ENCODE peak calls at places on chromosome 4, in seven cellular contexts. One of them, this sample, is unnamed.

GRCh38 chr4:8103991-8104390 is 54.6 kb downstream of the ABLIM2 start:
- DNase-seq in astrocyte of the spinal cord: no peak
- DNase-seq in Jurkat, Clone E6-1: no peak
- DNase-seq in neuronal stem cell: no peak
- DNase-seq in lung: no peak
- DNase-seq in CD8-positive, alpha-beta memory T cell: no peak
- DNase-seq in ovary: no peak
- DNase-seq in this sample: no peak

GRCh38 chr4:139934786-139935330 is 219.1 kb downstream of the MAML3 start:
- DNase-seq in Jurkat, Clone E6-1: no peak
- DNase-seq in CD8-positive, alpha-beta memory T cell: no peak
- DNase-seq in lung: no peak
- DNase-seq in ovary: no peak
- DNase-seq in neuronal stem cell: no peak
- DNase-seq in astrocyte of the spinal cord: no peak
- DNase-seq in this sample: no peak

GRCh38 chr4:26030780-26031179 is 116.8 kb downstream of the SMIM20 start:
- DNase-seq in Jurkat, Clone E6-1: no peak
- DNase-seq in lung: no peak
- DNase-seq in astrocyte of the spinal cord: no peak
- DNase-seq in CD8-positive, alpha-beta memory T cell: no peak
- DNase-seq in ovary: no peak
- DNase-seq in neuronal stem cell: no peak
- DNase-seq in this sample: no peak

GRCh38 chr4:106186201-106186600 is 129.8 kb downstream of the TBCK start:
- DNase-seq in ovary: no peak
- DNase-seq in Jurkat, Clone E6-1: no peak
- DNase-seq in astrocyte of the spinal cord: no peak
- DNase-seq in lung: no peak
- DNase-seq in CD8-positive, alpha-beta memory T cell: no peak
- DNase-seq in neuronal stem cell: no peak
- DNase-seq in this sample: no peak

GRCh38 chr4:168408620-168409019 is 71.7 kb downstream of the DDX60L start:
- DNase-seq in CD8-positive, alpha-beta memory T cell: no peak
- DNase-seq in lung: no peak
- DNase-seq in astrocyte of the spinal cord: peak; percentile 96
- DNase-seq in ovary: peak; percentile 61
- DNase-seq in neuronal stem cell: no peak
- DNase-seq in Jurkat, Clone E6-1: no peak
- DNase-seq in this sample: no peak

GRCh38 chr4:165208322-165208652 is 926 bp downstream of the KLHL2 start:
- DNase-seq in astrocyte of the spinal cord: no peak
- DNase-seq in neuronal stem cell: no peak
- DNase-seq in Jurkat, Clone E6-1: no peak
- DNase-seq in CD8-positive, alpha-beta memory T cell: no peak
- DNase-seq in ovary: no peak
- DNase-seq in lung: no peak
- DNase-seq in this sample: no peak

GRCh38 chr4:7653510-7654414 is 219.0 kb upstream of the PSAPL1 start:
- DNase-seq in astrocyte of the spinal cord: no peak
- DNase-seq in neuronal stem cell: no peak
- DNase-seq in Jurkat, Clone E6-1: no peak
- DNase-seq in lung: no peak
- DNase-seq in ovary: peak; percentile 56
- DNase-seq in CD8-positive, alpha-beta memory T cell: no peak
- DNase-seq in this sample: no peak

GRCh38 chr4:76696109-76696508 is 201.8 kb downstream of the SOWAHB start:
- DNase-seq in lung: no peak
- DNase-seq in Jurkat, Clone E6-1: no peak
- DNase-seq in ovary: no peak
- DNase-seq in astrocyte of the spinal cord: peak; percentile 35
- DNase-seq in CD8-positive, alpha-beta memory T cell: no peak
- DNase-seq in neuronal stem cell: peak; percentile 96
- DNase-seq in this sample: no peak

GRCh38 chr4:15469402-15470148 is at the start of gene CC2D2A:
- DNase-seq in Jurkat, Clone E6-1: no peak
- DNase-seq in lung: no peak
- DNase-seq in ovary: no peak
- DNase-seq in astrocyte of the spinal cord: peak; percentile 78
- DNase-seq in neuronal stem cell: peak; percentile 29
- DNase-seq in CD8-positive, alpha-beta memory T cell: no peak
- DNase-seq in this sample: no peak

GRCh38 chr4:138111462-138112000 is 130.6 kb downstream of the SLC7A11 start:
- DNase-seq in astrocyte of the spinal cord: peak; percentile 37
- DNase-seq in neuronal stem cell: no peak
- DNase-seq in Jurkat, Clone E6-1: no peak
- DNase-seq in lung: no peak
- DNase-seq in ovary: no peak
- DNase-seq in CD8-positive, alpha-beta memory T cell: no peak
- DNase-seq in this sample: no peak

GRCh38 chr4:160825644-160826338 is 1338.0 kb downstream of the FSTL5 start:
- DNase-seq in Jurkat, Clone E6-1: no peak
- DNase-seq in ovary: no peak
- DNase-seq in CD8-positive, alpha-beta memory T cell: no peak
- DNase-seq in neuronal stem cell: no peak
- DNase-seq in lung: no peak
- DNase-seq in astrocyte of the spinal cord: no peak
- DNase-seq in this sample: no peak

GRCh38 chr4:14916554-14917304 is 85.6 kb upstream of the CPEB2 start:
- DNase-seq in Jurkat, Clone E6-1: no peak
- DNase-seq in astrocyte of the spinal cord: no peak
- DNase-seq in lung: no peak
- DNase-seq in ovary: no peak
- DNase-seq in neuronal stem cell: no peak
- DNase-seq in CD8-positive, alpha-beta memory T cell: no peak
- DNase-seq in this sample: no peak

GRCh38 chr4:43763029-43763610 is 685.5 kb downstream of the KCTD8 start:
- DNase-seq in astrocyte of the spinal cord: no peak
- DNase-seq in ovary: no peak
- DNase-seq in Jurkat, Clone E6-1: no peak
- DNase-seq in CD8-positive, alpha-beta memory T cell: no peak
- DNase-seq in neuronal stem cell: no peak
- DNase-seq in lung: no peak
- DNase-seq in this sample: no peak

GRCh38 chr4:170374770-170375169 is 285.0 kb upstream of the AADAT start:
- DNase-seq in CD8-positive, alpha-beta memory T cell: no peak
- DNase-seq in astrocyte of the spinal cord: no peak
- DNase-seq in neuronal stem cell: no peak
- DNase-seq in lung: no peak
- DNase-seq in ovary: no peak
- DNase-seq in Jurkat, Clone E6-1: peak; percentile 60
- DNase-seq in this sample: no peak

GRCh38 chr4:35975617-35976355 is 268.5 kb downstream of the ARAP2 start:
- DNase-seq in neuronal stem cell: no peak
- DNase-seq in ovary: no peak
- DNase-seq in Jurkat, Clone E6-1: no peak
- DNase-seq in lung: no peak
- DNase-seq in astrocyte of the spinal cord: no peak
- DNase-seq in CD8-positive, alpha-beta memory T cell: no peak
- DNase-seq in this sample: no peak

GRCh38 chr4:24742773-24743676 is 52.3 kb upstream of the SOD3 start:
- DNase-seq in neuronal stem cell: no peak
- DNase-seq in ovary: no peak
- DNase-seq in lung: no peak
- DNase-seq in CD8-positive, alpha-beta memory T cell: no peak
- DNase-seq in astrocyte of the spinal cord: no peak
- DNase-seq in Jurkat, Clone E6-1: no peak
- DNase-seq in this sample: no peak

GRCh38 chr4:65046496-65047101 is 623.7 kb downstream of the EPHA5 start:
- DNase-seq in Jurkat, Clone E6-1: peak; percentile 5
- DNase-seq in ovary: peak; percentile 12
- DNase-seq in lung: no peak
- DNase-seq in astrocyte of the spinal cord: peak; percentile 75
- DNase-seq in neuronal stem cell: no peak
- DNase-seq in CD8-positive, alpha-beta memory T cell: no peak
- DNase-seq in this sample: no peak

GRCh38 chr4:133464311-133464710 is 315.2 kb downstream of the PCDH10 start:
- DNase-seq in ovary: no peak
- DNase-seq in lung: no peak
- DNase-seq in astrocyte of the spinal cord: no peak
- DNase-seq in CD8-positive, alpha-beta memory T cell: no peak
- DNase-seq in Jurkat, Clone E6-1: no peak
- DNase-seq in neuronal stem cell: no peak
- DNase-seq in this sample: no peak

GRCh38 chr4:92210906-92211305 is 92.9 kb upstream of the GRID2 start:
- DNase-seq in ovary: no peak
- DNase-seq in lung: no peak
- DNase-seq in Jurkat, Clone E6-1: no peak
- DNase-seq in neuronal stem cell: no peak
- DNase-seq in astrocyte of the spinal cord: no peak
- DNase-seq in CD8-positive, alpha-beta memory T cell: no peak
- DNase-seq in this sample: no peak

GRCh38 chr4:30553721-30554120 is 166.4 kb upstream of the PCDH7 start:
- DNase-seq in ovary: no peak
- DNase-seq in Jurkat, Clone E6-1: no peak
- DNase-seq in lung: no peak
- DNase-seq in astrocyte of the spinal cord: no peak
- DNase-seq in neuronal stem cell: no peak
- DNase-seq in CD8-positive, alpha-beta memory T cell: no peak
- DNase-seq in this sample: no peak

GRCh38 chr4:118396881-118397666 is 44.3 kb upstream of the PRSS12 start:
- DNase-seq in ovary: no peak
- DNase-seq in lung: no peak
- DNase-seq in CD8-positive, alpha-beta memory T cell: no peak
- DNase-seq in astrocyte of the spinal cord: no peak
- DNase-seq in neuronal stem cell: no peak
- DNase-seq in Jurkat, Clone E6-1: no peak
- DNase-seq in this sample: no peak

GRCh38 chr4:71188197-71188625 is 150.6 kb upstream of the SLC4A4 start:
- DNase-seq in CD8-positive, alpha-beta memory T cell: no peak
- DNase-seq in lung: no peak
- DNase-seq in ovary: no peak
- DNase-seq in Jurkat, Clone E6-1: no peak
- DNase-seq in neuronal stem cell: peak; percentile 8
- DNase-seq in astrocyte of the spinal cord: peak; percentile 38
- DNase-seq in this sample: no peak

GRCh38 chr4:78747328-78747946 is 28.7 kb upstream of the BMP2K start:
- DNase-seq in astrocyte of the spinal cord: no peak
- DNase-seq in neuronal stem cell: no peak
- DNase-seq in CD8-positive, alpha-beta memory T cell: no peak
- DNase-seq in ovary: no peak
- DNase-seq in lung: no peak
- DNase-seq in Jurkat, Clone E6-1: no peak
- DNase-seq in this sample: no peak

DNA sequence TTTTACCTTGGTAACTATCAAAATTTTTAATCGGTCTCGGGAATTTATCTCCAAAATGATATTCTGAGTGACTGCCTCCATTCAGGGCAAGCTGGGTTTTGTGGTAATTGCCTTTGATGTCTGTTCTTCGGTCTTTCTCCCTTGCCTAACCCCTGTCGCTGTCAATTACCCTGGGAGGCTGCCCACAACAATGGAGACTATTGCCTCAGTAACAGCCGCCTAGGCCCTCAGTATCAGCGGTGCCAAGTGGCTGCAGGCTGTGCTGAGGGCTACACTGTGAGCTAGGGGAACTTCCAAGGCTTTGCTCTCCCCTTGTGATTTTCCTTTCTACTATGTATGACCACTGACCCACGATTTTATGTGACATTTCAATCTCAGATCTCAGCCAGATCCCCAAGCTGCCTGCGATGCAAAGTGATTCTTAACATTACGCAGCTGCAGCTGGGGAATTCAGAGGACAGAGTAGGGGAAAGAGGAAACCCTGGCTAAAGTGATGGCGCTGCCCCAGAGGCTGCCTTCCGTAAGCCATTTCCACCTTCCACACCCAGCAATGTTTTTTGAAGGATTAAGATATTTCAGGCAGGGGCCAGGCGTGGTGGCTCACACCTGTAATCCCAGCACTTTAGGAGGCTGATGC is 36.2 kb upstream of the REST start:
- DNase-seq in lung: no peak
- DNase-seq in ovary: no peak
- DNase-seq in neuronal stem cell: peak; percentile 47
- DNase-seq in Jurkat, Clone E6-1: peak; percentile 59
- DNase-seq in CD8-positive, alpha-beta memory T cell: no peak
- DNase-seq in astrocyte of the spinal cord: peak; percentile 7
- DNase-seq in this sample: no peak
- H3K4me3 ChIP-seq in lung: no peak overlapping the region
- H3K4me3 ChIP-seq in ovary: no peak overlapping the region
- H3K4me3 ChIP-seq in neuronal stem cell: no peak overlapping the region
- H3K4me3 ChIP-seq in Jurkat, Clone E6-1: peak overlapping the region; percentile 5
- H3K4me3 ChIP-seq in CD8-positive, alpha-beta memory T cell: no peak overlapping the region
- H3K4me3 ChIP-seq in astrocyte of the spinal cord: no peak overlapping the region
- H3K4me3 ChIP-seq in this sample: no peak overlapping the region

GRCh38 chr4:173609158-173609557 is 79.1 kb upstream of the HAND2 start:
- DNase-seq in CD8-positive, alpha-beta memory T cell: no peak
- DNase-seq in ovary: no peak
- DNase-seq in lung: no peak
- DNase-seq in neuronal stem cell: no peak
- DNase-seq in Jurkat, Clone E6-1: no peak
- DNase-seq in astrocyte of the spinal cord: no peak
- DNase-seq in this sample: no peak
- H3K4me3 ChIP-seq in CD8-positive, alpha-beta memory T cell: no peak overlapping the region
- H3K4me3 ChIP-seq in ovary: no peak overlapping the region
- H3K4me3 ChIP-seq in lung: no peak overlapping the region
- H3K4me3 ChIP-seq in neuronal stem cell: no peak overlapping the region
- H3K4me3 ChIP-seq in Jurkat, Clone E6-1: no peak overlapping the region
- H3K4me3 ChIP-seq in astrocyte of the spinal cord: no peak overlapping the region
- H3K4me3 ChIP-seq in this sample: no peak overlapping the region

GRCh38 chr4:40481977-40482376 is 146.8 kb downstream of the CHRNA9 start:
- DNase-seq in lung: no peak
- DNase-seq in ovary: no peak
- DNase-seq in CD8-positive, alpha-beta memory T cell: no peak
- DNase-seq in Jurkat, Clone E6-1: no peak
- DNase-seq in neuronal stem cell: no peak
- DNase-seq in astrocyte of the spinal cord: no peak
- DNase-seq in this sample: no peak

GRCh38 chr4:40475609-40476008 is 140.5 kb downstream of the CHRNA9 start:
- DNase-seq in ovary: no peak
- DNase-seq in Jurkat, Clone E6-1: no peak
- DNase-seq in CD8-positive, alpha-beta memory T cell: no peak
- DNase-seq in lung: no peak
- DNase-seq in neuronal stem cell: no peak
- DNase-seq in astrocyte of the spinal cord: no peak
- DNase-seq in this sample: no peak

GRCh38 chr4:40480291-40480690 is 145.2 kb downstream of the CHRNA9 start:
- DNase-seq in ovary: no peak
- DNase-seq in neuronal stem cell: no peak
- DNase-seq in lung: no peak
- DNase-seq in Jurkat, Clone E6-1: no peak
- DNase-seq in CD8-positive, alpha-beta memory T cell: no peak
- DNase-seq in astrocyte of the spinal cord: no peak
- DNase-seq in this sample: no peak

GRCh38 chr4:40479378-40479777 is 144.2 kb downstream of the CHRNA9 start:
- DNase-seq in CD8-positive, alpha-beta memory T cell: no peak
- DNase-seq in neuronal stem cell: no peak
- DNase-seq in lung: no peak
- DNase-seq in Jurkat, Clone E6-1: no peak
- DNase-seq in ovary: no peak
- DNase-seq in astrocyte of the spinal cord: no peak
- DNase-seq in this sample: no peak

GRCh38 chr4:40478215-40478614 is 143.1 kb downstream of the CHRNA9 start:
- DNase-seq in astrocyte of the spinal cord: no peak
- DNase-seq in Jurkat, Clone E6-1: no peak
- DNase-seq in CD8-positive, alpha-beta memory T cell: no peak
- DNase-seq in lung: no peak
- DNase-seq in neuronal stem cell: no peak
- DNase-seq in ovary: no peak
- DNase-seq in this sample: no peak
- H3K4me3 ChIP-seq in astrocyte of the spinal cord: no peak overlapping the region
- H3K4me3 ChIP-seq in Jurkat, Clone E6-1: no peak overlapping the region
- H3K4me3 ChIP-seq in CD8-positive, alpha-beta memory T cell: no peak overlapping the region
- H3K4me3 ChIP-seq in lung: no peak overlapping the region
- H3K4me3 ChIP-seq in neuronal stem cell: no peak overlapping the region
- H3K4me3 ChIP-seq in ovary: no peak overlapping the region
- H3K4me3 ChIP-seq in this sample: no peak overlapping the region

GRCh38 chr4:109728385-109728784 is 1.5 kb downstream of the PLA2G12A start:
- DNase-seq in Jurkat, Clone E6-1: no peak
- DNase-seq in neuronal stem cell: no peak
- DNase-seq in lung: no peak
- DNase-seq in astrocyte of the spinal cord: no peak
- DNase-seq in ovary: no peak
- DNase-seq in CD8-positive, alpha-beta memory T cell: no peak
- DNase-seq in this sample: no peak
- H3K4me3 ChIP-seq in Jurkat, Clone E6-1: no peak overlapping the region
- H3K4me3 ChIP-seq in neuronal stem cell: no peak overlapping the region
- H3K4me3 ChIP-seq in lung: no peak overlapping the region
- H3K4me3 ChIP-seq in astrocyte of the spinal cord: no peak overlapping the region
- H3K4me3 ChIP-seq in ovary: no peak overlapping the region
- H3K4me3 ChIP-seq in CD8-positive, alpha-beta memory T cell: peak overlapping the region; percentile 89
- H3K4me3 ChIP-seq in this sample: no peak overlapping the region